ENCODE peak calls at places on chromosomes 11 and 22, in five cellular contexts. L, S, Y, X and Q are unnamed samples. For H3K9me3, the result is how much of the 10 kb centered on the place peaks cover.

GRCh38 chr22:31753005-31753633 is 700 bp upstream of the DEPDC5 start:
- DNase-seq in S (peak), Y (peak), X (peak), L (peak), Q (peak)

GRCh38 chr22:20781272-20781990 is 7.5 kb downstream of the SERPIND1 start:
- DNase-seq in Y (no peak), S (no peak), X (no peak), L (no peak), Q (no peak)

GRCh38 chr22:26322179-26322905 is 106.7 kb upstream of the ASPHD2 start:
- DNase-seq in Y (no peak), X (no peak), L (no peak), S (no peak), Q (no peak)

GRCh38 chr11:64036081-64037026 is 623 bp downstream of the FLRT1 start:
- DNase-seq in Y (no peak), L (peak), X (peak), S (peak), Q (no peak)

GRCh38 chr11:69449320-69450063 is 32.0 kb upstream of the LINC01488 start:
- DNase-seq in S (peak), Y (peak), L (peak), X (peak), Q (no peak)

GRCh38 chr11:116420770-116421528 is 351.8 kb downstream of the BUD13 start:
- DNase-seq in L (no peak), X (peak), Y (no peak), S (no peak), Q (no peak)

GRCh38 chr11:134469627-134470026 is 57.6 kb upstream of the B3GAT1 start:
- DNase-seq in L (no peak), S (no peak), Y (no peak), X (no peak), Q (no peak)

GRCh38 chr22:26481112-26481693 is 2.4 kb downstream of the HPS4 start:
- DNase-seq in X (no peak), Y (no peak), S (no peak), L (no peak), Q (no peak)

GRCh38 chr22:43925433-43926348 is 2.1 kb downstream of the PNPLA3 start:
- DNase-seq in X (no peak), L (no peak), S (no peak), Y (no peak), Q (no peak)

GRCh38 chr11:10301656-10302293 is 3.1 kb upstream of the ADM start:
- DNase-seq in X (no peak), L (no peak), S (no peak), Y (no peak), Q (no peak)

GRCh38 chr11:2428322-2428795 is 16.0 kb downstream of the TRPM5 start:
- DNase-seq in Y (peak), L (peak), X (peak), S (peak), Q (no peak)

GRCh38 chr11:8917157-8917820 is 6.3 kb downstream of the AKIP1 start:
- DNase-seq in S (peak), Y (peak), L (no peak), X (peak), Q (no peak)

GRCh38 chr11:105229257-105229656 is 89.7 kb upstream of the CARD18 start:
- DNase-seq in L (no peak), X (no peak), S (no peak), Y (no peak), Q (no peak)

GRCh38 chr11:130945945-130946344 is 29.7 kb upstream of the SNX19 start:
- DNase-seq in L (peak), Y (peak), S (peak), X (no peak), Q (no peak)

GRCh38 chr22:35540600-35541253 is at the start of gene RASD2:
- DNase-seq in L (peak), Y (no peak), X (peak), S (peak), Q (no peak)

GRCh38 chr11:86923993-86924766 is 31.0 kb downstream of the FZD4 start:
- DNase-seq in S (peak), Y (no peak), L (no peak), X (peak), Q (no peak)

GRCh38 chr11:73989156-73989555 is 6.5 kb upstream of the UCP2 start:
- DNase-seq in Y (no peak), S (no peak), X (no peak), L (no peak), Q (no peak)

DNA sequence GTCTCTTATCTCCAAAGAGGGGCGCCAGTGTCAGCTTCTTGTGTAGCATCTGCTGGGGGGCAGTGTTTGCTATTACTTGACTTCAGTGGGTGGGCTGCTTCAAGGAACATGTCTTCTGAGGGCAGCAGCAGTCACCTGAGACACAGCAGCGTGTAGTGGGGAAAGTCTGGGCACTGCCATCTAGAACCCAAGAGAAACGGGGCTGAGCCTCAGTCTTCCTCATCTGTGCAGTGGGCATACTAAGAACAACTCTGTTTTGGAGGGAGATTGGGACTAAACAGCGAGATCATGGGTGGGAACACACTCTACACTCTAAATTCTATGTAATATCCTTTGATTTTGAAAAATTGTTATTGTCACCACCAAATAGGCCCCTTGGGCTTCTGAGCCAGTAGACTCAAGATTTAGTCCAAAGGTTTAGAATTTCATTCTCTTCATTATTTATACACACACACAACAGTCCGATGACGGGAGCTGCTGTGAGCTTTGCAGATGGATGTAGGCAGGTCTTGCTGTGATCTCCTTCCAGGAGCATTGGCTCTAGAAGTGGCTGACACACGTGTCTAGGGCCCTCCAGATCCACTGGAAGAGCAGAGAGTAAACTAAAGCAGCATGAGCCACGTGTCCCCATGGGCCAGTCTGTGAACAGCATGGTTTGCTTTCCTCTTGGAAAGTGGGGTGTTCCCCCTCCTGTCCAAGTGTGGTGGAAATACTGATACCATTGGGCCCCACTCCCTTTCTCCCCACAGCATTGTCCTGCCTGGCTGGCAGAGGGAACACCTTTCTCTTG is 51.7 kb downstream of the TRAF6 start:
- DNase-seq in L (no peak), Y (peak), X (no peak), S (no peak), Q (no peak)
- TF ChIP-seq CTCF in L (no peak), Y (no peak), X (no peak), S (no peak), Q (no peak)

DNA sequence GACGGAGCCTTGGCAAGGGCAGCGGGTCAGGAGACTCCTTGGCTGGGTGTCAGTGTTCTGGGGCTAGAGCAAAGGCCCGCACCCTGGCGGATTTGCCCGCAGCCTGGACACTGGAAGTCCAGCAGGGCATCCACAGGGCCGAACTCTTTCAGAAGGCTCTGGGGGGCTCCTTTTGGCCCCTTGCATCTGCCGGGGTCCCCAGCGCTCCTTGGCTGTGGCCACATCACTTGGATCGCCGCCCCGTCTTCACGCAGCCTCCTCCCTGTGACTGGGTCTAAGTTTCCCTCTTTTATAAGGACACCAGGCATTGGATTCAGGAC is 20.0 kb downstream of the MUC5AC start:
- DNase-seq in L (no peak), S (no peak), Y (no peak), X (no peak), Q (no peak)
- H3K9me3 ChIP-seq in L (under half), S (under half), Y (under half), X (under half), Q (under half)

DNA sequence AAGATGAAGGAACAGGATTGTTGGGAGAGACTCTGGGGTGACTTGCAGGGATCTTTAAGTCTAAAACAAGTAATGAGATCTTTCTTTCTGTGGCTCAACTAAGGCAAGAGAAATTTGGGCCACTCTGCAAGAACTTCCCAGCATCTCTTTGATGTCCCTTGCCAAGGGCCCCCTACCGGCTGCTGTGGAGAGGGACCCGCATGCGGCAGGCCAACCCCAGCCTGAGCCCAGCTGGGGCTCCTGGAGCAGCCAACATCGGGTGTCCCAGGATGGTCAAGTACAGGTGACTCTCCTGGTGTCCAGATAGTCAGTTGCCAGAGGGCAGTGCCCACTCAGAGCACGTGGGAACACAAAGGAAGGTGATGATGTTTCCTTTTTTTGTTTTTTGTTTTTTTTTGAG is 363.2 kb downstream of the TBC1D22A start:
- DNase-seq in X (no peak), Y (no peak), L (no peak), S (no peak), Q (no peak)
- TF ChIP-seq CTCF in X (peak), Y (no peak), L (no peak), S (no peak), Q (no peak)

GRCh38 chr22:37610480-37611148 is 2.0 kb downstream of the GGA1 start:
- DNase-seq in X (no peak), S (peak), L (no peak), Y (no peak), Q (no peak)
- H3K9me3 ChIP-seq in X (under half), S (under half), L (under half), Y (under half), Q (under half)

GRCh38 chr11:15816270-15816871 is 540.0 kb downstream of the SOX6 start:
- DNase-seq in L (peak), S (peak), Y (no peak), X (no peak), Q (no peak)
- TF ChIP-seq CTCF in L (no peak), S (no peak), Y (no peak), X (no peak), Q (no peak)

GRCh38 chr11:60679879-60680278 is 19.5 kb upstream of the MS4A8 start:
- DNase-seq in S (no peak), X (no peak), Y (no peak), L (no peak), Q (no peak)
- H3K9me3 ChIP-seq in S (under half), X (under half), Y (under half), L (under half), Q (under half)

DNA sequence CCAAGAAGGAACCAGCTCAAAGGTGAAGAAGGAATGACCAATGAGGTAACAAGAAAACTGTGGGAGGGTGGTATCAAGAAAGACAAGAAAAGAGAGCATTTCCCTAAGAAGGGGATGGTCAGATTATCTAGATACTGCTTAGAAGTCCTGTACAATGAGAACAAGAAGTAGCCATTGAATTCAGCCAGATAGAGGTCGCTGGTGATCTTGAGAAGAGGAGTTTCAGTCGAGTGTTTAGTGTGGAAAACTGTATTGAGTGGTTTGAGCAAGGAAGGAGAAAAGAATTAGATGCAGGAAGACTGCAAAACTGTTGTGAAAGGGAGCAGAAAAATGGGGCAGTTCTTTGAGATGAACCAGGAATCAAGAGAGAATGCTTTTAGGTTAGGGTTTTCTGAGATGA is 74.6 kb upstream of the FAT3 start:
- DNase-seq in X (no peak), L (no peak), Y (no peak), S (no peak), Q (no peak)
- TF ChIP-seq CTCF in X (no peak), L (no peak), Y (no peak), S (no peak), Q (no peak)